ENCODE peak calls at places on chromosome 20, in five cellular contexts. P is fibroblast of lung, J is SK-N-SH, U is GM23248, L is K562. R is an unnamed sample.

GRCh38 chr20:31920275-31920855 is 31.5 kb downstream of the PDRG1 start:
- DNase-seq in L (no peak), P (no peak), U (no peak), J (no peak), R (no peak)

GRCh38 chr20:47205577-47206123 is 150.8 kb downstream of the ZMYND8 start:
- DNase-seq in P (peak; percentile 83), J (peak; percentile 78), U (peak; percentile 84), L (peak; percentile 76), R (peak; percentile 60)

GRCh38 chr20:62938105-62938888 is at the start of gene GID8:
- DNase-seq in J (no peak), U (peak; percentile 86), L (peak; percentile 63), P (peak; percentile 46), R (peak; percentile 62)

GRCh38 chr20:1392693-1393506 is at the start of gene FKBP1A:
- DNase-seq in L (peak; percentile 91), J (peak; percentile 95), U (peak; percentile 96), P (peak; percentile 90), R (peak; percentile 95)

GRCh38 chr20:35320396-35321126 is 28.3 kb upstream of the FAM83C start:
- DNase-seq in P (peak; percentile 43), U (peak; percentile 90), J (no peak), L (no peak), R (no peak)

GRCh38 chr20:542777-543368 is 717 bp downstream of the CSNK2A1 start:
- DNase-seq in J (no peak), P (no peak), L (peak; percentile 48), U (peak; percentile 36), R (peak; percentile 22)

GRCh38 chr20:18092890-18093289 is 35.2 kb upstream of the OVOL2 start:
- DNase-seq in L (no peak), P (no peak), U (no peak), J (peak; percentile 19), R (no peak)

GRCh38 chr20:10711903-10712373 is 38.1 kb upstream of the JAG1 start:
- DNase-seq in L (no peak), J (no peak), U (no peak), P (no peak), R (no peak)

GRCh38 chr20:19382371-19382770 is 169.9 kb downstream of the SLC24A3 start:
- DNase-seq in U (no peak), P (no peak), J (no peak), L (no peak), R (no peak)

GRCh38 chr20:48866936-48867335 is 39.1 kb upstream of the PREX1 start:
- DNase-seq in L (no peak), U (no peak), J (no peak), P (no peak), R (no peak)

GRCh38 chr20:63317601-63318291 is 24.8 kb downstream of the COL20A1 start:
- DNase-seq in L (no peak), J (no peak), P (no peak), U (no peak), R (no peak)

GRCh38 chr20:856361-856775 is 22.9 kb downstream of the FAM110A start:
- DNase-seq in U (peak; percentile 93), L (no peak), P (peak; percentile 51), J (no peak), R (no peak)

GRCh38 chr20:11124849-11125505 is 451.2 kb upstream of the JAG1 start:
- DNase-seq in P (peak; percentile 48), U (peak; percentile 11), L (no peak), J (no peak), R (no peak)

GRCh38 chr20:47392015-47392720 is 35.7 kb upstream of the ZMYND8 start:
- DNase-seq in U (peak; percentile 97), J (peak; percentile 23), L (peak; percentile 92), P (peak; percentile 91), R (peak; percentile 36)

GRCh38 chr20:35756404-35756803 is 14.3 kb upstream of the RBM39 start:
- DNase-seq in P (no peak), J (no peak), L (no peak), U (no peak), R (no peak)

GRCh38 chr20:39993737-39994136 is 695.3 kb downstream of the MAFB start:
- DNase-seq in P (no peak), L (no peak), U (no peak), J (no peak), R (no peak)

GRCh38 chr20:1383621-1384404 is 9.0 kb downstream of the FKBP1A start:
- DNase-seq in J (no peak), P (no peak), U (no peak), L (no peak), R (no peak)

GRCh38 chr20:56428388-56428787 is 16.3 kb downstream of the CASS4 start:
- DNase-seq in J (no peak), P (no peak), U (no peak), L (no peak), R (no peak)

GRCh38 chr20:56430471-56430870 is 18.4 kb downstream of the CASS4 start:
- DNase-seq in U (peak; percentile 41), J (no peak), P (peak; percentile 66), L (no peak), R (no peak)

GRCh38 chr20:56428881-56429280 is 16.8 kb downstream of the CASS4 start:
- DNase-seq in J (no peak), L (no peak), U (no peak), P (no peak), R (no peak)

GRCh38 chr20:56429941-56430340 is 17.9 kb downstream of the CASS4 start:
- DNase-seq in U (peak; percentile 18), L (no peak), P (no peak), J (no peak), R (no peak)

GRCh38 chr20:56429496-56429895 is 17.4 kb downstream of the CASS4 start:
- DNase-seq in P (no peak), L (peak; percentile 76), J (no peak), U (peak; percentile 84), R (no peak)
- H2AFZ ChIP-seq in P (no peak overlapping the region), L (no peak overlapping the region), J (peak overlapping the region; percentile 83), U (no peak overlapping the region), R (no peak overlapping the region)

GRCh38 chr20:23156842-23157423 is 70.8 kb upstream of the CD93 start:
- DNase-seq in L (no peak), P (no peak), J (no peak), U (peak; percentile 25), R (no peak)
- H3K9ac ChIP-seq in L (peak overlapping the region; percentile 65), P (no peak overlapping the region), J (no peak overlapping the region), U (peak overlapping the region; percentile 28), R (no peak overlapping the region)

GRCh38 chr20:33865761-33866160 is 54.6 kb downstream of the CHMP4B start:
- DNase-seq in J (no peak), P (no peak), U (no peak), L (no peak), R (no peak)

GRCh38 chr20:33868042-33868441 is 56.9 kb downstream of the CHMP4B start:
- DNase-seq in P (no peak), L (no peak), U (no peak), J (no peak), R (no peak)

GRCh38 chr20:33864324-33864963 is 53.3 kb downstream of the CHMP4B start:
- DNase-seq in U (no peak), L (no peak), P (no peak), J (peak; percentile 78), R (no peak)

GRCh38 chr20:33868571-33868970 is 57.4 kb downstream of the CHMP4B start:
- DNase-seq in U (no peak), P (no peak), J (no peak), L (no peak), R (no peak)

DNA sequence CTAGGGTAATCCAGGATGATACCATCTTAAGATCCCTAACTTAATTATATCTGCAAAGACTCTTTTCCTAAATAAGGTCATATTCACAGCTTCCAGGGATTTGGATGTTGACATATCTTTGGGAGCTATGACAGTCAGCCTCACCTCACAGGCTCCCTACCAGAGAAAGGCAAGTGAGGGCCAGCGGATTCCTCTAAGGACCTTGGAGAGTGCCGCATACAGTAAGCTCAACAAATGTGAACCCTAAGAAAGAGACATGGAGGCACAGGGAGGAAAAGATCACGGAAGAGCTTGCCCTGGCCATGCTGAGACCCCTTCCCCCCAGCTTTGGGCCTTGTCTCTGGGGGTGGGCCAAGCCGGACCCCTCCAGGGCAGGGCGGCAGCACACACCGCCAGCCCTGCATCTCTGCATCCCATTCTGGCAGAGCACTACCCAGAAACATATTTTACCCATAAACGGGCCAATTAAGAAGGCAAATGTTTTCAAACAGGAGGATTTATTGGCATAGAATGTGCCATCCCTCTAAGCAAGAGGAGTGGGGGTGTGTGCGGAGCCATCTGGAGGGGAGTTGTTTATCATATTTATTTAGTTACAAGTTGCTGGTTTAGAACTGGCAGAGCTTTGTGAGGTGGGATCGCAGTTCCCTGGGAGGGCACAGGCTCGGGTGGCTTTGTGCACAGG is 55.4 kb downstream of the CHMP4B start:
- DNase-seq in J (peak; percentile 77), U (peak; percentile 31), P (no peak), L (no peak), R (no peak)
- H3K4me3 ChIP-seq in J (no peak overlapping the region), U (no peak overlapping the region), P (no peak overlapping the region), L (no peak overlapping the region), R (no peak overlapping the region)

GRCh38 chr20:21968486-21968885 is 263.0 kb downstream of the PAX1 start:
- DNase-seq in P (no peak), L (no peak), J (no peak), U (peak; percentile 14), R (no peak)

DNA sequence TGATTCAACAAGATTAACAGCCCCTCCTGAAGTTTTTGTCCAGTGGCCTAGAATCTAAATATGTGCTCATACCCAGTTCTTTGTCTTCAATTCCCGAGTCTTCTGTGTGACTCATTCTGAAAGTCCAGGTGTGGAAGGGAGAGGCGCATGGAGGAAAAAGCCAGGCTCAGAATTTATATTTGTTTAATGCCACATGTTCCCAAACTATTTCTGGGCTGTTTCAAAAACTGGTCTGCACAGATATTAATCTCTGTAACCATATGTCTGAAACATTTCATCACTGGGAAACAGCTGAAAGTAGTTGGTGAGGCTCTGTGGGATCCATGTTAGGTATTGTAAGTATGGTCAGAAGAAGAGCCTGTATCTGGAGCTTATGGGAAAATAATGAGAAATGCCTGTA is 266.0 kb downstream of the PAX1 start:
- DNase-seq in J (no peak), U (no peak), P (no peak), L (no peak), R (no peak)
- H2AFZ ChIP-seq in J (no peak overlapping the region), U (no peak overlapping the region), P (no peak overlapping the region), L (no peak overlapping the region), R (no peak overlapping the region)

GRCh38 chr20:57400821-57401564 is 9.8 kb downstream of the RBM38 start:
- DNase-seq in J (no peak), P (no peak), L (no peak), U (no peak), R (peak; percentile 4)

GRCh38 chr20:57402206-57403125 is 11.3 kb downstream of the RBM38 start:
- DNase-seq in L (no peak), P (no peak), U (no peak), J (no peak), R (no peak)

GRCh38 chr20:57403216-57403615 is 12.0 kb downstream of the RBM38 start:
- DNase-seq in U (no peak), L (no peak), P (no peak), J (no peak), R (no peak)

GRCh38 chr20:57400262-57400701 is 9.1 kb downstream of the RBM38 start:
- DNase-seq in J (no peak), P (no peak), L (no peak), U (no peak), R (peak; percentile 5)

DNA sequence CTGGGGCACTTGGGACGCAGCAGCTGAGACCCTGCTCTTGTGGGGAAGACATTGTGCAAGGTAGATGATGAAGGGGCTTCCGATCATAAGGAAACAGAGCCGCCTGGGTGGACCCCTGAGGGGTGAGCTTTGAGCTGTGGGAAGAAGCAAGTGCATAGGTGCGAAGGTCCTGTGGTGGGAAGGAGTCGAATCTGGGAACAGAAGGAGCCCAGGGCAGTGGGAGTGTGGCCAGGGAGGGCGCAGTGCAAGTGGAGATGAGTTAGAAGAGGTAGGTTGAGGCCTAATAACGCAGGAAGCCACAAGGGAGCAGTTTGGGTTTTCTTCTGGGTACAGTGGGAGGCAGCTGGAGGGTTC is 10.3 kb downstream of the RBM38 start:
- DNase-seq in L (no peak), P (no peak), U (no peak), J (no peak), R (no peak)
- H3K9ac ChIP-seq in L (peak overlapping the region; percentile 13), P (no peak overlapping the region), U (no peak overlapping the region), J (no peak overlapping the region), R (no peak overlapping the region)

R was measured in MM.1S.